ENCODE peak calls at places on chromosomes 7 and 10, in eight cellular contexts. R is hepatic stellate cell, M is NCI-H1436, N is OCI-LY7, Y is T-helper 17 cell, F is left colon, U is heart left ventricle, S is GM13976. Q is an unnamed sample.

GRCh38 chr10:23053036-23053435 is 42.3 kb upstream of the MSRB2 start:
- DNase-seq in R (no peak), M (no peak), N (no peak), Y (no peak), F (no peak), U (no peak), S (no peak), Q (no peak)

GRCh38 chr7:83060218-83060617 is 102.5 kb downstream of the PCLO start:
- DNase-seq in R (no peak), M (no peak), N (no peak), Y (no peak), F (no peak), U (peak), S (no peak), Q (peak)

GRCh38 chr10:12742776-12743175 is 258.7 kb downstream of the CCDC3 start:
- DNase-seq in R (no peak), M (no peak), N (no peak), Y (no peak), F (no peak), U (no peak), S (peak), Q (no peak)

GRCh38 chr7:139539231-139539630 is 15.7 kb downstream of the CLEC2L start:
- DNase-seq in R (no peak), M (no peak), N (no peak), Y (no peak), F (no peak), U (no peak), S (no peak), Q (no peak)

GRCh38 chr10:113555245-113555644 is 2.4 kb downstream of the HABP2 start:
- DNase-seq in R (no peak), M (no peak), N (no peak), Y (no peak), F (no peak), U (no peak), S (no peak), Q (no peak)

GRCh38 chr7:1022801-1023465 is 21.4 kb upstream of the GPR146 start:
- DNase-seq in R (no peak), M (no peak), N (peak), Y (no peak), F (no peak), U (no peak), S (no peak), Q (no peak)

GRCh38 chr10:90845726-90846125 is 12.1 kb downstream of the HTR7 start:
- DNase-seq in R (no peak), M (no peak), N (no peak), Y (no peak), F (no peak), U (no peak), S (no peak), Q (no peak)

GRCh38 chr7:127690806-127691205 is 38.8 kb downstream of the SND1 start:
- DNase-seq in R (no peak), M (no peak), N (no peak), Y (no peak), F (no peak), U (no peak), S (no peak), Q (no peak)

GRCh38 chr10:61135276-61135721 is 191.3 kb upstream of the RHOBTB1 start:
- DNase-seq in R (no peak), M (no peak), N (peak), Y (no peak), F (no peak), U (no peak), S (no peak), Q (no peak)

GRCh38 chr10:32005050-32005449 is 51.2 kb downstream of the KIF5B start:
- DNase-seq in R (no peak), M (peak), N (peak), Y (peak), F (peak), U (no peak), S (peak), Q (peak)

GRCh38 chr10:77544607-77545006 is 93.0 kb downstream of the KCNMA1 start:
- DNase-seq in R (no peak), M (no peak), N (no peak), Y (no peak), F (no peak), U (no peak), S (no peak), Q (no peak)

GRCh38 chr10:33336606-33337334 is 2.3 kb upstream of the NRP1 start:
- DNase-seq in R (no peak), M (no peak), N (no peak), Y (no peak), F (peak), U (peak), S (peak), Q (peak)

GRCh38 chr10:80165173-80165572 is 32.6 kb downstream of the PLAC9 start:
- DNase-seq in R (peak), M (no peak), N (no peak), Y (no peak), F (no peak), U (peak), S (no peak), Q (no peak)

GRCh38 chr7:106679153-106679931 is 18.4 kb upstream of the CCDC71L start:
- DNase-seq in R (peak), M (no peak), N (no peak), Y (no peak), F (no peak), U (no peak), S (peak), Q (no peak)

GRCh38 chr10:48733329-48733728 is 48.7 kb downstream of the WDFY4 start:
- DNase-seq in R (no peak), M (no peak), N (no peak), Y (no peak), F (no peak), U (no peak), S (no peak), Q (no peak)

GRCh38 chr7:69285856-69286255 is 312.4 kb upstream of the AUTS2 start:
- DNase-seq in R (no peak), M (no peak), N (no peak), Y (no peak), F (no peak), U (no peak), S (no peak), Q (no peak)

GRCh38 chr7:953547-954327 is 743 bp downstream of the ADAP1 start:
- DNase-seq in R (peak), M (no peak), N (no peak), Y (no peak), F (peak), U (peak), S (no peak), Q (peak)

GRCh38 chr7:76507723-76508406 is 2.5 kb upstream of the UPK3B start:
- DNase-seq in R (no peak), M (no peak), N (no peak), Y (no peak), F (no peak), U (no peak), S (no peak), Q (no peak)

GRCh38 chr10:12898271-12898670 is 103.2 kb downstream of the CCDC3 start:
- DNase-seq in R (no peak), M (no peak), N (no peak), Y (no peak), F (no peak), U (no peak), S (no peak), Q (no peak)

GRCh38 chr10:34885901-34886300 is 70.8 kb upstream of the PARD3 start:
- DNase-seq in R (no peak), M (no peak), N (no peak), Y (no peak), F (no peak), U (no peak), S (no peak), Q (no peak)